ENCODE peak calls at places on chromosome X, in nine cellular contexts. N, W, C, S, T, P, Q, K and Z are unnamed samples.
A peak's percentile ranks its signal among the peaks of the same experiment; 100 is the strongest.

GRCh38 chrX:150546711-150547153 is 21.7 kb upstream of the MTM1 start:
- DNase-seq in T (no peak), K (peak; percentile 47), P (no peak), N (no peak), S (no peak), Q (peak; percentile 54), W (no peak), C (no peak), Z (no peak)

GRCh38 chrX:112571388-112571787 is 108.3 kb downstream of the LHFPL1 start:
- DNase-seq in Q (no peak), C (no peak), N (no peak), T (no peak), W (no peak), K (no peak), S (no peak), P (no peak), Z (no peak)

GRCh38 chrX:123219916-123220315 is 35.8 kb downstream of the GRIA3 start:
- DNase-seq in C (no peak), Q (no peak), N (no peak), W (no peak), K (peak; percentile 27), P (no peak), S (no peak), T (no peak), Z (no peak)

GRCh38 chrX:71514367-71515038 is 18.4 kb upstream of the OGT start:
- DNase-seq in Q (peak; percentile 64), T (peak; percentile 55), W (no peak), S (no peak), N (no peak), K (no peak), C (no peak), P (no peak), Z (no peak)

GRCh38 chrX:45850197-45850774 is 649.6 kb upstream of the DIPK2B start:
- DNase-seq in T (peak; percentile 12), Q (peak; percentile 37), N (no peak), W (no peak), S (no peak), C (no peak), P (no peak), K (peak; percentile 16), Z (no peak)

GRCh38 chrX:149916745-149917392 is 12.5 kb upstream of the HSFX4 start:
- DNase-seq in S (no peak), T (peak; percentile 12), Q (peak; percentile 51), N (no peak), W (no peak), K (no peak), P (peak; percentile 16), C (no peak), Z (no peak)

GRCh38 chrX:93422693-93423092 is 250.7 kb downstream of the NAP1L3 start:
- DNase-seq in C (peak; percentile 12), Q (no peak), N (no peak), W (no peak), S (no peak), P (peak; percentile 1), T (peak; percentile 8), K (no peak), Z (peak; percentile 24)

GRCh38 chrX:123487674-123488073 is 245.2 kb downstream of the THOC2 start:
- DNase-seq in C (no peak), W (no peak), T (no peak), Q (no peak), P (no peak), S (no peak), N (no peak), K (no peak), Z (no peak)

GRCh38 chrX:5876984-5877655 is 351.5 kb downstream of the NLGN4X start:
- DNase-seq in S (no peak), Q (no peak), W (no peak), K (no peak), N (no peak), T (peak; percentile 6), C (peak; percentile 21), P (peak; percentile 17), Z (peak; percentile 1)

GRCh38 chrX:136497556-136498048 is at the start of gene HTATSF1:
- DNase-seq in Q (no peak), T (no peak), N (no peak), W (peak; percentile 70), K (no peak), S (no peak), C (no peak), P (no peak), Z (peak; percentile 1)

GRCh38 chrX:98379134-98379533 is 1495.4 kb downstream of the RPA4 start:
- DNase-seq in K (no peak), N (no peak), P (no peak), T (no peak), S (no peak), W (no peak), C (no peak), Q (no peak), Z (no peak)

GRCh38 chrX:129781134-129782014 is 1.6 kb downstream of the SASH3 start:
- DNase-seq in T (peak; percentile 79), P (peak; percentile 92), S (peak; percentile 61), N (no peak), C (no peak), W (no peak), Q (peak; percentile 93), K (no peak), Z (no peak)

GRCh38 chrX:154372612-154373022 is 1.8 kb downstream of the FLNA start:
- DNase-seq in Q (peak; percentile 75), T (peak; percentile 72), S (no peak), K (no peak), W (no peak), C (no peak), P (no peak), N (no peak), Z (peak; percentile 55)

GRCh38 chrX:110212299-110212698 is 105.6 kb downstream of the AMMECR1 start:
- DNase-seq in T (no peak), P (no peak), C (no peak), S (no peak), Q (no peak), N (no peak), W (no peak), K (no peak), Z (no peak)

GRCh38 chrX:39941332-39941920 is 156.3 kb downstream of the BCOR start:
- DNase-seq in W (no peak), S (no peak), N (no peak), P (no peak), T (no peak), Q (no peak), K (no peak), C (no peak), Z (peak; percentile 57)

GRCh38 chrX:123959281-123960063 is 2.0 kb upstream of the STAG2 start:
- DNase-seq in Q (peak; percentile 12), W (peak; percentile 78), K (peak; percentile 74), C (no peak), N (no peak), T (no peak), S (peak; percentile 14), P (peak; percentile 31), Z (peak; percentile 16)

GRCh38 chrX:30863969-30864368 is 25.1 kb downstream of the TAB3 start:
- DNase-seq in Q (no peak), C (no peak), W (no peak), P (no peak), T (no peak), K (no peak), S (no peak), N (no peak), Z (no peak)

GRCh38 chrX:85020216-85020615 is 16.5 kb downstream of the APOOL start:
- DNase-seq in P (no peak), C (no peak), Q (no peak), K (no peak), S (no peak), T (no peak), W (no peak), N (no peak), Z (no peak)

GRCh38 chrX:6026484-6026883 is 202.2 kb downstream of the NLGN4X start:
- DNase-seq in T (no peak), N (no peak), W (no peak), S (no peak), K (no peak), C (no peak), P (no peak), Q (no peak), Z (no peak)

GRCh38 chrX:139881130-139881529 is 51.7 kb downstream of the ATP11C start:
- DNase-seq in S (no peak), T (no peak), W (no peak), K (no peak), C (no peak), P (no peak), Q (no peak), N (no peak), Z (no peak)

GRCh38 chrX:137278825-137279224 is 245.0 kb upstream of the GPR101 start:
- DNase-seq in N (no peak), T (no peak), W (no peak), K (no peak), P (no peak), Q (no peak), S (no peak), C (no peak), Z (no peak)

GRCh38 chrX:2502120-2502667 is 1.4 kb upstream of the DHRSX start:
- DNase-seq in C (no peak), N (no peak), P (no peak), W (no peak), Q (no peak), S (no peak), K (peak; percentile 22), T (no peak), Z (no peak)

GRCh38 chrX:153526801-153527599 is 9.6 kb downstream of the ATP2B3 start:
- DNase-seq in S (no peak), W (no peak), C (no peak), Q (no peak), N (peak; percentile 22), P (no peak), K (no peak), T (no peak), Z (peak; percentile 82)

GRCh38 chrX:50067435-50068292 is 133.1 kb downstream of the AKAP4 start:
- DNase-seq in T (no peak), Q (no peak), K (no peak), P (no peak), C (peak; percentile 20), S (no peak), N (peak; percentile 78), W (no peak), Z (peak; percentile 88)

GRCh38 chrX:93591398-93591797 is 82.0 kb downstream of the NAP1L3 start:
- DNase-seq in S (no peak), P (no peak), C (no peak), K (no peak), T (no peak), Q (no peak), N (no peak), W (no peak), Z (no peak)

GRCh38 chrX:44245730-44246129 is 97.7 kb downstream of the EFHC2 start:
- DNase-seq in P (no peak), C (no peak), S (no peak), N (no peak), W (no peak), Q (peak; percentile 40), K (no peak), T (no peak), Z (no peak)